ENCODE peak calls at places on chromosome 7, in four cellular contexts. J, H, K and D are unnamed samples. For H3K4me1, the result is how much of the 10 kb centered on the place peaks cover.

GRCh38 chr7:151062399-151063211 is 3.2 kb downstream of the SLC4A2 start:
- DNase-seq in J (peak), H (no peak), K (peak), D (peak)

GRCh38 chr7:35253680-35254495 is at the start of gene TBX20:
- DNase-seq in J (peak), H (peak), K (peak), D (peak)

GRCh38 chr7:27605689-27606269 is 56.9 kb downstream of the HIBADH start:
- DNase-seq in J (peak), H (no peak), K (no peak), D (peak)

GRCh38 chr7:150800576-150801241 is at the start of gene TMEM176A:
- DNase-seq in J (peak), H (no peak), K (peak), D (peak)

GRCh38 chr7:8284606-8285005 is 22.6 kb upstream of the ICA1 start:
- DNase-seq in J (peak), H (no peak), K (peak), D (peak)

GRCh38 chr7:139737221-139738100 is 40.3 kb downstream of the HIPK2 start:
- DNase-seq in J (no peak), H (no peak), K (no peak), D (peak)

GRCh38 chr7:155483868-155484325 is 26.0 kb downstream of the EN2 start:
- DNase-seq in J (no peak), H (peak), K (no peak), D (no peak)

GRCh38 chr7:74141705-74142104 is 32.5 kb upstream of the EIF4H start:
- DNase-seq in J (no peak), H (no peak), K (no peak), D (no peak)

GRCh38 chr7:131893627-131894345 is 337.4 kb upstream of the PODXL start:
- DNase-seq in J (no peak), H (no peak), K (no peak), D (no peak)

GRCh38 chr7:27808626-27809025 is 68.7 kb downstream of the TAX1BP1 start:
- DNase-seq in J (no peak), H (no peak), K (no peak), D (no peak)

GRCh38 chr7:98840604-98841508 is 29.0 kb downstream of the TMEM130 start:
- DNase-seq in J (no peak), H (no peak), K (no peak), D (no peak)

GRCh38 chr7:134458341-134458805 is 527 bp downstream of the AKR1B1 start:
- DNase-seq in J (peak), H (peak), K (peak), D (peak)

GRCh38 chr7:103065666-103066065 is 8.9 kb downstream of the FBXL13 start:
- DNase-seq in J (peak), H (peak), K (no peak), D (no peak)

GRCh38 chr7:39336457-39336856 is 229.7 kb upstream of the YAE1 start:
- DNase-seq in J (peak), H (no peak), K (no peak), D (no peak)

GRCh38 chr7:25316366-25316765 is 88.1 kb upstream of the NPVF start:
- DNase-seq in J (no peak), H (no peak), K (no peak), D (no peak)

GRCh38 chr7:142301923-142302550 is 44.2 kb upstream of the PRSS58 start:
- DNase-seq in J (no peak), H (no peak), K (no peak), D (no peak)

GRCh38 chr7:55073051-55073511 is 54.3 kb downstream of the EGFR start:
- DNase-seq in J (no peak), H (no peak), K (no peak), D (no peak)

GRCh38 chr7:2111568-2111967 is 121.2 kb downstream of the MAD1L1 start:
- DNase-seq in J (no peak), H (no peak), K (no peak), D (no peak)
- H3K4me1 ChIP-seq in J (under half), H (under half), K (under half), D (under half)

DNA sequence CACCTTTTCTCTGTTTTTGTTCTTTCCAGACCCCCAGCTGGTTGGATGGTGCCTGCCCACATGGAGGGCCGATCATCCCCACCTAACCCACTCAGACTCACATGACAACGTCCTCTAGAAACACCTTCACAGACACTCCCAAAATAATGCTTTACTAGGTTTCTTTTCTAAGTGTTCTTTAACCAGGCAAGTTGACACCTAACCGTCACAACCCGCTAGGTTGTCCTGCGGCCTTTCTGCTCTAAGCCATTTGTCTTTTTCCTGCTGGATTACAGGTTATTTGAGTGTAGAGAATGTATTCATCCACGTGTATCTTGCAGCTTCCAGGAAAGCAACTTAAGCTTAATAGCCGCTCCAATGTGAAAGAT is 54.8 kb downstream of the CHN2 start:
- DNase-seq in J (no peak), H (no peak), K (no peak), D (no peak)
- H3K4me1 ChIP-seq in J (under half), H (under half), K (under half), D (under half)

DNA sequence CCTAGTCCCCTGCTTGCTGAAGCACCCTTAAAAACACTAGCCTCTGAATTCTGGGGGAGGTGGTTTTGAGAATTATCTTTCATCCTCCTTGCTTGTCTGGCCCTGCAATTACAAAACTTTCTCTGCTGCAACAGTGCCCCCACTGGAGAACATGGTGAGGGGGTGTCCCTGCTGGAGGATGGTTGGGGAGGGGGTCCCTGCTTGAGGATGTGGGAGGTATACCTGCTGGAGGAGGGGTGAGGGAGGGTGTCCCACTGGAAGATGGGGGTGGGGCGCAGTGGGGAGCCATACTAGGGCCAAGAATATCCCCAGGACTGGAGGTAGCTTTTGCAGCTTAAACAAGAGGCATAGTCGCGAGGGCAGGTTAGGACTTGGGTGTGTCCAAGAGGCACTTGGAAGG is 3.2 kb upstream of the POLM start:
- DNase-seq in J (no peak), H (no peak), K (no peak), D (no peak)
- H3K4me1 ChIP-seq in J (under half), H (under half), K (under half), D (under half)

DNA sequence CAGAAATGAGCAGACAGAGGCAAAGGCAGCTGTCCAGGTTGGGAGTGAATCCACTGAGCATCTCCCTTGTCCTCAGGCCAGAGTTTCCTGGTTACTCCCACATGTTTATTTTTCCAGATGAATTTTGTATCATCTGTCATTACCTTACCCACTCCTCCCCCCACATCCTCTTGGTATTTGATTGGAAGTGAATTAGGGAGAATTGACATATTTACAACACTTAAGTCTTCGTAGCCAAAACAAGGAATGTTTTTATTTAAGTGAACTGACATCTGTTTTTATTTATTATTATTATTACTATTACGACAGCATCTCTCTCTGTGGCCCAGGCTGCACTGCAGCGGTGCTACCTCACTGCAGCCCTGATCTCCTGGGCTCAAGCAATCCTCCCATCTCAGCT is 13.3 kb upstream of the LMBR1 start:
- DNase-seq in J (no peak), H (no peak), K (no peak), D (no peak)
- H3K4me1 ChIP-seq in J (under half), H (under half), K (under half), D (under half)

GRCh38 chr7:130142654-130143333 is 62.4 kb downstream of the TMEM209 start:
- DNase-seq in J (no peak), H (no peak), K (no peak), D (no peak)
- H3K4me1 ChIP-seq in J (under half), H (under half), K (under half), D (under half)

GRCh38 chr7:129517931-129518330 is 15.6 kb downstream of the SMKR1 start:
- DNase-seq in J (no peak), H (no peak), K (no peak), D (no peak)
- H3K4me1 ChIP-seq in J (under half), H (under half), K (under half), D (under half)

GRCh38 chr7:1859266-1860035 is 189.4 kb downstream of the ELFN1 start:
- DNase-seq in J (no peak), H (peak), K (no peak), D (peak)
- H3K4me1 ChIP-seq in J (under half), H (under half), K (under half), D (under half)

GRCh38 chr7:116505278-116505677 is 5.7 kb downstream of the CAV2 start:
- DNase-seq in J (no peak), H (no peak), K (no peak), D (no peak)

GRCh38 chr7:116501425-116502167 is 2.1 kb downstream of the CAV2 start:
- DNase-seq in J (peak), H (no peak), K (peak), D (no peak)

GRCh38 chr7:116503835-116504234 is 4.3 kb downstream of the CAV2 start:
- DNase-seq in J (no peak), H (no peak), K (no peak), D (no peak)

GRCh38 chr7:116500071-116500853 is 724 bp downstream of the CAV2 start:
- DNase-seq in J (peak), H (peak), K (peak), D (peak)

DNA sequence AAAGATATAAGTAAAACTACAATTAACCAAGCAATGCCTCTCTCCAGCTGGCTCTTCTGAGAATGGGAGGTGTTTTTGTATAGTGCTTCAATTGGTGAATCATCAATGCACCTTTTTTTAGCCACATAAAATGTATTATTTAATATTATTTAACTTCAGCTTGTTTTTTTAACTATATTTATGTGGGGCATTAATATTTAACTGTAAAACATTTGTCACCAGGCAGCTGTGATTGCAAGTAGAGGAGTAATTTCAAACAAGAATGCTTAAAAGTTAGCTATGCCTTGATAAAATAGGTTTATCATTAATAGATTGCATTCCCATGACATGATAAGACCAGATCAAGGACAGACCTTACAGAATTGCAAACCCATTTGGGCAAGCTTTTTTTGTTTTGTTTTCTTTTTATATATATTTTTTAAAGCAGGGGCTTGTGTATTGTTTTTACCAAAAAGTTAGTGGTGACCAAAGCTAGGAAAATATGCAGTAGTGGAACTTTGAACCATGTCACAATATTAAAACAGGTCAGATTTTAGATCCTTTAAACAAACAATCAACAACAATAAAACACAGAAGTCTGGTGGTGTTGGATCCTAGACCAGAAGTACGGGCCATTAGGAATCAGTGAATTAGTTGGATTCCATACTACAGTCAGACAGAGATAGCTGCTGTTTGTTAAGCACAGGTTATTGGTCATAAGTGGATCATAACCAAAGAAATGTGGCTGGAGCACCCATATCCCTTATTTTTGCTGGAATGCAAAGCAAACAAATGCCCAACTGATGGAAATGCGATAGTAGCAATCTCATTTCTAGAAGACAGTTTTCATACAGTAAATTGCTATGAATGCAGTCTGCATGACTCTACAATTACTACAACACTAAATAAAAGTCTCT is 2.9 kb downstream of the CAV2 start:
- DNase-seq in J (no peak), H (no peak), K (no peak), D (no peak)
- H3K4me1 ChIP-seq in J (under half), H (under half), K (under half), D (under half)

GRCh38 chr7:30862987-30863693 is 48.5 kb upstream of the AQP1 start:
- DNase-seq in J (no peak), H (no peak), K (no peak), D (no peak)
- H3K4me1 ChIP-seq in J (under half), H (under half), K (under half), D (under half)